ENCODE peak calls at places on chromosomes 5 and 9, in four cellular contexts. L, C, J and R are unnamed samples. For H3K4me1, the result is how much of the 10 kb centered on the place peaks cover.

GRCh38 chr5:104385901-104386300 is 823.3 kb upstream of the NUDT12 start:
- DNase-seq in L (no peak), C (no peak), J (no peak), R (no peak)

GRCh38 chr5:160390787-160391696 is 8.8 kb downstream of the FAM200C start:
- DNase-seq in L (no peak), C (no peak), J (peak), R (no peak)

GRCh38 chr9:99873531-99873930 is 32.9 kb upstream of the STX17 start:
- DNase-seq in L (no peak), C (no peak), J (no peak), R (no peak)

GRCh38 chr9:16705121-16705604 is 165.3 kb downstream of the BNC2 start:
- DNase-seq in L (peak), C (peak), J (peak), R (no peak)

GRCh38 chr5:24742334-24742733 is 97.6 kb upstream of the CDH10 start:
- DNase-seq in L (no peak), C (no peak), J (no peak), R (no peak)

GRCh38 chr5:151591144-151591819 is at the start of gene FAT2:
- DNase-seq in L (no peak), C (no peak), J (peak), R (no peak)

GRCh38 chr9:93261735-93262523 is 78.0 kb downstream of the WNK2 start:
- DNase-seq in L (peak), C (peak), J (peak), R (no peak)

GRCh38 chr5:143217065-143217803 is 186.3 kb downstream of the NR3C1 start:
- DNase-seq in L (no peak), C (peak), J (peak), R (no peak)

GRCh38 chr5:21594566-21594965 is 1258.6 kb downstream of the CDH12 start:
- DNase-seq in L (no peak), C (no peak), J (no peak), R (no peak)

GRCh38 chr5:134252671-134253070 is 26.8 kb upstream of the PPP2CA start:
- DNase-seq in L (no peak), C (no peak), J (peak), R (no peak)

GRCh38 chr5:67493676-67494075 is 297.1 kb upstream of the CD180 start:
- DNase-seq in L (no peak), C (no peak), J (peak), R (no peak)

GRCh38 chr9:116174347-116174746 is 20.8 kb downstream of the PAPPA start:
- DNase-seq in L (no peak), C (no peak), J (peak), R (no peak)

GRCh38 chr5:124259017-124259416 is 487.4 kb downstream of the ZNF608 start:
- DNase-seq in L (no peak), C (no peak), J (no peak), R (no peak)

GRCh38 chr9:112331676-112331955 is 1.8 kb downstream of the PTBP3 start:
- DNase-seq in L (no peak), C (no peak), J (no peak), R (no peak)
- H3K4me1 ChIP-seq in L (under half), C (under half), J (under half), R (under half)

GRCh38 chr9:130236436-130236985 is 29.0 kb upstream of the HMCN2 start:
- DNase-seq in L (no peak), C (no peak), J (no peak), R (no peak)
- TF ChIP-seq CTCF in L (peak), C (no peak), J (no peak), R (no peak)

GRCh38 chr5:114391321-114391720 is 29.5 kb downstream of the KCNN2 start:
- DNase-seq in L (no peak), C (no peak), J (no peak), R (no peak)

GRCh38 chr5:114393159-114393558 is 31.3 kb downstream of the KCNN2 start:
- DNase-seq in L (no peak), C (no peak), J (no peak), R (no peak)

GRCh38 chr5:114387433-114387832 is 25.6 kb downstream of the KCNN2 start:
- DNase-seq in L (no peak), C (no peak), J (no peak), R (no peak)

GRCh38 chr5:114390431-114390830 is 28.6 kb downstream of the KCNN2 start:
- DNase-seq in L (no peak), C (no peak), J (no peak), R (no peak)
- H3K4me1 ChIP-seq in L (under half), C (under half), J (under half), R (under half)

GRCh38 chr9:107542401-107542800 is 52.8 kb upstream of the KLF4 start:
- DNase-seq in L (no peak), C (no peak), J (no peak), R (no peak)

GRCh38 chr9:107536462-107536861 is 46.9 kb upstream of the KLF4 start:
- DNase-seq in L (no peak), C (no peak), J (no peak), R (no peak)

GRCh38 chr9:107540167-107540566 is 50.6 kb upstream of the KLF4 start:
- DNase-seq in L (no peak), C (no peak), J (no peak), R (no peak)

GRCh38 chr9:107541523-107541922 is 52.0 kb upstream of the KLF4 start:
- DNase-seq in L (no peak), C (no peak), J (no peak), R (no peak)

DNA sequence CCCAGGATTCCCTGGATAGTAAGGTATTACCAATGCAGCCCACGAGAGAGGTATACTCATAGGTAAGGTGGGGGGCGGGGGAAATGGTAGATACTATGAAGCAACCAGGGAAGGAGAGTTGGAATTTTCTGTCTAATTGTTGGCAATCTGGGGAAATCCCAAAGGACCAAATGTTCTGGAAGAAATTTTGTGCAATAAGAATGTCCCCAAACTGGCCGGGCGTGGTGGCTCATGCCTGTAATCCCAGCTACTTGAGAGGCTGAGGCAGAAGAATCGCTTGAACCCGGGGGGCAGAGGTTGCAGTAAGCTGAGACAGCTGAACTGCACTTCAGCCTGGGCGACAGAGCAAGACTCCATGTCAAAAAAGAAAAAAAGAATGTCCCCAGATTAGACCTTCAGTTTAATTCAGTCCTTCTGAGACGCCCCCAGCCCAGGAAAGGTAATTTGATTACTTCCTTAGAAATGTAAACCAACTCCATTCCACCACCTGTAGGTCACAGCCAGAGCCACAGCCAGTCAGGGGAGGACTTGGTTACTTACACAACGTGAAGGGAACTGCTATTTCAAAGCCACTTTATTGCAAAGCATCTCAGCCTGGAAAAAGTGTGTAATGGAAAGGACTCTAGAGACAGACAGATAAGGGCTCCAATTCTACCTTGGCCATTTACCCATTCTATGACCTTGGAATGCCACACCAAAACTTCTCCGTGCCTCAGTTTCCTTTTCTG is 50.0 kb upstream of the KLF4 start:
- DNase-seq in L (peak), C (no peak), J (peak), R (no peak)
- TF ChIP-seq CTCF in L (no peak), C (no peak), J (no peak), R (no peak)

GRCh38 chr5:174612686-174613085 is 111.7 kb upstream of the MSX2 start:
- DNase-seq in L (no peak), C (peak), J (peak), R (no peak)
- H3K4me1 ChIP-seq in L (under half), C (under half), J (under half), R (under half)

GRCh38 chr5:14838396-14839319 is 32.9 kb downstream of the ANKH start:
- DNase-seq in L (no peak), C (no peak), J (no peak), R (no peak)
- TF ChIP-seq CTCF in L (no peak), C (no peak), J (no peak), R (no peak)

DNA sequence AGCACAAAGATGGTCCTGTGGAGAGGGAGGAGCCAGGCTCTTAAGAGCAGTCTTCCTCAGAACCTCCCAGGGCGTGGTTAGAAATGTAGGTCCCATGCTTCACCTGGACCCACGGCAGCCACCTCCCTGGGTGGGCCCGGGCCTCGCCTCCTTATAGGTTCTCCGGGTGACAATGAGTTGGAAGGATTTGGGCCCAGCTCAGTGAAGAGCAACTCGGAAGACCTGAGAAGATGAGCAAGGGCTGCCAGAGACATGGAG is 26.3 kb upstream of the NDST1 start:
- DNase-seq in L (no peak), C (no peak), J (no peak), R (no peak)
- H3K4me1 ChIP-seq in L (under half), C (under half), J (under half), R (under half)

DNA sequence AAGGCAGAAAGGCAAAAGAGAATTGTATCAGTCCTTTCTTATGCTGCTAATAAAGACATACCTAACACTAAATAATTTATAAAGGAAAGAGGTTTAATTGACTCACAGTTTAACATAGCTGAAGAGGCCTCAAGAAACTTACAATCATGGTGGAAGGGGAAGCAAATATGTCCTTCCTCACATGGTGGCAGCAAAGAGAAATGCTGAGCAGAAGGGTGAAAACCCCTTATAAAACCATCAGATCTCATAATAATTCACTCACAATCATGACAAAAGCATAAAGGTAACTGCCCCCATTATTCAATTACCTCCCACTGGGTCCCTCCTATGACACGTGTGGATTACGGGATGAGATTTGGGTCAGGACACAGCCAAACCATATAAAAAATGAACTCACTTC is 312.5 kb upstream of the PTGER4 start:
- DNase-seq in L (no peak), C (no peak), J (no peak), R (peak)
- TF ChIP-seq CTCF in L (no peak), C (no peak), J (peak), R (peak)

GRCh38 chr9:127965953-127966352 is 14.8 kb downstream of the EEIG1 start:
- DNase-seq in L (no peak), C (no peak), J (no peak), R (no peak)
- H3K4me1 ChIP-seq in L (under half), C (half or more), J (half or more), R (half or more)

GRCh38 chr5:154118832-154119442 is 71.6 kb upstream of the GALNT10 start:
- DNase-seq in L (no peak), C (no peak), J (peak), R (no peak)
- TF ChIP-seq CTCF in L (no peak), C (no peak), J (no peak), R (no peak)